ENCODE peak calls at places on chromosomes 5 and 9, in nine cellular contexts. P is AG09309; F is WERI-Rb-1; V is BE2C; K is BJ; T is HFF-Myc; S is upper lobe of right lung; Y is lower lobe of right lung; U is CD8-positive, alpha-beta T cell. H is an unnamed sample.

GRCh38 chr9:86594724-86595123 is 240.5 kb upstream of the TUT7 start:
- DNase-seq in P (no peak), F (no peak), V (no peak), K (no peak), T (no peak), S (no peak), Y (no peak), U (no peak), H (no peak)

GRCh38 chr5:35819026-35819425 is 37.7 kb upstream of the IL7R start:
- DNase-seq in P (no peak), F (no peak), V (no peak), K (no peak), T (no peak), S (no peak), Y (no peak), U (no peak), H (no peak)

GRCh38 chr5:174623018-174623417 is 101.4 kb upstream of the MSX2 start:
- DNase-seq in P (no peak), F (no peak), V (no peak), K (no peak), T (no peak), S (no peak), Y (no peak), U (no peak), H (no peak)

GRCh38 chr9:128253991-128254346 is 21.8 kb downstream of the GOLGA2 start:
- DNase-seq in P (no peak), F (no peak), V (no peak), K (no peak), T (no peak), S (no peak), Y (no peak), U (no peak), H (no peak)

GRCh38 chr5:111935835-111936234 is 178.8 kb upstream of the NREP start:
- DNase-seq in P (no peak), F (no peak), V (no peak), K (no peak), T (no peak), S (no peak), Y (no peak), U (no peak), H (no peak)

GRCh38 chr5:124179788-124180187 is 566.7 kb downstream of the ZNF608 start:
- DNase-seq in P (no peak), F (no peak), V (no peak), K (no peak), T (peak), S (no peak), Y (no peak), U (no peak), H (no peak)

GRCh38 chr5:112594060-112594850 is 143.4 kb upstream of the APC start:
- DNase-seq in P (no peak), F (no peak), V (peak), K (no peak), T (no peak), S (no peak), Y (no peak), U (no peak), H (no peak)

GRCh38 chr9:110270211-110270995 is 14.1 kb upstream of the TXN start:
- DNase-seq in P (no peak), F (no peak), V (no peak), K (no peak), T (no peak), S (no peak), Y (no peak), U (no peak), H (no peak)

GRCh38 chr5:43401827-43402226 is 10.4 kb downstream of the CCL28 start:
- DNase-seq in P (no peak), F (peak), V (no peak), K (no peak), T (no peak), S (no peak), Y (no peak), U (no peak), H (peak)

GRCh38 chr5:139745121-139745799 is 50.3 kb upstream of the PSD2 start:
- DNase-seq in P (peak), F (peak), V (peak), K (peak), T (no peak), S (no peak), Y (no peak), U (no peak), H (peak)

GRCh38 chr9:93089024-93089423 is 7.0 kb upstream of the CARD19 start:
- DNase-seq in P (no peak), F (no peak), V (no peak), K (no peak), T (no peak), S (no peak), Y (no peak), U (no peak), H (no peak)

GRCh38 chr5:45385321-45386058 is 310.7 kb downstream of the HCN1 start:
- DNase-seq in P (no peak), F (no peak), V (peak), K (peak), T (peak), S (no peak), Y (no peak), U (no peak), H (no peak)

GRCh38 chr9:85960688-85961093 is 19.7 kb downstream of the NAA35 start:
- DNase-seq in P (no peak), F (no peak), V (peak), K (no peak), T (no peak), S (no peak), Y (no peak), U (no peak), H (no peak)

GRCh38 chr9:89850633-89851325 is 246.0 kb downstream of the GADD45G start:
- DNase-seq in P (no peak), F (no peak), V (no peak), K (no peak), T (no peak), S (peak), Y (peak), U (no peak), H (no peak)

GRCh38 chr9:107807183-107807582 is 317.6 kb upstream of the KLF4 start:
- DNase-seq in P (no peak), F (no peak), V (no peak), K (no peak), T (no peak), S (no peak), Y (no peak), U (no peak), H (no peak)

GRCh38 chr5:9924614-9925013 is 294.5 kb upstream of the TAS2R1 start:
- DNase-seq in P (peak), F (no peak), V (no peak), K (peak), T (peak), S (no peak), Y (no peak), U (no peak), H (peak)

GRCh38 chr9:35828716-35829083 is at the start of gene FAM221B:
- DNase-seq in P (no peak), F (no peak), V (peak), K (no peak), T (no peak), S (no peak), Y (peak), U (no peak), H (no peak)

GRCh38 chr5:59069438-59070079 is 486.7 kb downstream of the RAB3C start:
- DNase-seq in P (peak), F (no peak), V (peak), K (peak), T (peak), S (no peak), Y (no peak), U (no peak), H (no peak)

GRCh38 chr9:135447126-135447525 is 32.5 kb upstream of the PPP1R26 start:
- DNase-seq in P (no peak), F (no peak), V (no peak), K (no peak), T (no peak), S (no peak), Y (no peak), U (no peak), H (no peak)

GRCh38 chr5:137036630-137037029 is 462.5 kb downstream of the SPOCK1 start:
- DNase-seq in P (no peak), F (peak), V (no peak), K (no peak), T (no peak), S (no peak), Y (no peak), U (no peak), H (no peak)

GRCh38 chr5:86951761-86952160 is 315.9 kb upstream of the RASA1 start:
- DNase-seq in P (no peak), F (no peak), V (no peak), K (no peak), T (no peak), S (no peak), Y (no peak), U (no peak), H (no peak)

GRCh38 chr5:88804444-88804843 is 78.5 kb downstream of the MEF2C start:
- DNase-seq in P (no peak), F (no peak), V (no peak), K (no peak), T (no peak), S (no peak), Y (no peak), U (no peak), H (no peak)

GRCh38 chr5:75052461-75053285 is at the start of gene GCNT4:
- DNase-seq in P (no peak), F (peak), V (peak), K (no peak), T (no peak), S (peak), Y (peak), U (peak), H (peak)

GRCh38 chr5:139389701-139390638 is at the start of gene MZB1:
- DNase-seq in P (no peak), F (no peak), V (no peak), K (no peak), T (no peak), S (no peak), Y (no peak), U (peak), H (peak)

GRCh38 chr9:83062653-83063527 is at the start of gene RASEF:
- DNase-seq in P (no peak), F (peak), V (peak), K (no peak), T (no peak), S (peak), Y (peak), U (no peak), H (no peak)

GRCh38 chr9:96158909-96159575 is 142.9 kb downstream of the HSD17B3 start:
- DNase-seq in P (no peak), F (peak), V (no peak), K (no peak), T (no peak), S (no peak), Y (no peak), U (no peak), H (no peak)

GRCh38 chr5:147452137-147452838 is 57.6 kb downstream of the DPYSL3 start:
- DNase-seq in P (no peak), F (peak), V (peak), K (no peak), T (no peak), S (no peak), Y (no peak), U (no peak), H (no peak)

GRCh38 chr9:89732295-89732951 is 127.6 kb downstream of the GADD45G start:
- DNase-seq in P (no peak), F (no peak), V (no peak), K (no peak), T (no peak), S (no peak), Y (no peak), U (no peak), H (no peak)

GRCh38 chr9:71901695-71902094 is 9.3 kb downstream of the ABHD17B start:
- DNase-seq in P (no peak), F (no peak), V (no peak), K (no peak), T (no peak), S (no peak), Y (no peak), U (no peak), H (no peak)

GRCh38 chr5:94288937-94289336 is 329.5 kb downstream of the KIAA0825 start:
- DNase-seq in P (peak), F (no peak), V (no peak), K (peak), T (no peak), S (no peak), Y (no peak), U (no peak), H (no peak)

GRCh38 chr9:135887021-135887507 is 20.3 kb downstream of the CAMSAP1 start:
- DNase-seq in P (no peak), F (peak), V (peak), K (no peak), T (no peak), S (no peak), Y (peak), U (no peak), H (no peak)

GRCh38 chr5:68415177-68416085 is 199.9 kb downstream of the PIK3R1 start:
- DNase-seq in P (no peak), F (no peak), V (peak), K (no peak), T (no peak), S (no peak), Y (no peak), U (no peak), H (no peak)

GRCh38 chr5:38433160-38433861 is 123.1 kb downstream of the LIFR start:
- DNase-seq in P (peak), F (no peak), V (peak), K (peak), T (peak), S (no peak), Y (no peak), U (no peak), H (no peak)

GRCh38 chr9:107665057-107665456 is 175.5 kb upstream of the KLF4 start:
- DNase-seq in P (no peak), F (no peak), V (no peak), K (no peak), T (no peak), S (no peak), Y (no peak), U (no peak), H (no peak)

GRCh38 chr9:113579270-113580040 is 115.9 kb downstream of the RGS3 start:
- DNase-seq in P (no peak), F (no peak), V (no peak), K (no peak), T (no peak), S (no peak), Y (peak), U (peak), H (peak)

DNA sequence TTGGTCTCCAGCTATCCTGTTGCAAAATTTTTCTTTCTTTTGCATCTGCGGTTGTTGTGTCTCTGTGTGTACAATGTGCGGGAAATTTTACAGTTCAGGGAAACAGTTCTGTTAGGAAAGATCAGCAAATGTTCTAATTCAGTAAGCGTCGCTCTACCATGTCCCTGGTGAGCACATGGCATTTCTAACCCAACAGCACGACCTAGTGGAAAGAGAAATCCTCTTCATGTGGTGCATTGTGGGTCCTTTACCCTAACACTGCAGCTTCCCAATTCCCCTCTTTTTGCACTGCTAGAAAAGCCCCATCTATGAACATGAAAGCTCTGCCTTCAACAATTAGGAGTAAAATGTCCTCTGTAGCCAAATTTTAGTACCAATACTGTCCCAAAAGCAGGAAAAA is 974.2 kb upstream of the CDH9 start:
- DNase-seq in P (no peak), F (no peak), V (no peak), K (no peak), T (no peak), S (no peak), Y (no peak), U (no peak), H (no peak)
- TF ChIP-seq CTCF in P (no peak), F (peak), V (peak), K (no peak), T (no peak), S (no peak), Y (no peak), U (no peak), H (no peak)

GRCh38 chr5:25567881-25568280 is 923.1 kb upstream of the CDH10 start:
- DNase-seq in P (no peak), F (no peak), V (no peak), K (no peak), T (no peak), S (no peak), Y (no peak), U (no peak), H (no peak)
- H3K4me3 ChIP-seq in P (no peak), F (no peak), V (no peak), K (no peak), T (no peak), S (no peak), Y (no peak), U (no peak), H (no peak)

GRCh38 chr9:4740623-4741364 is at the start of gene AK3:
- DNase-seq in P (peak), F (peak), V (peak), K (peak), T (peak), S (peak), Y (peak), U (peak), H (peak)
- TF ChIP-seq CTCF in P (no peak), F (peak), V (no peak), K (peak), T (peak), S (peak), Y (peak), U (no peak), H (peak)

DNA sequence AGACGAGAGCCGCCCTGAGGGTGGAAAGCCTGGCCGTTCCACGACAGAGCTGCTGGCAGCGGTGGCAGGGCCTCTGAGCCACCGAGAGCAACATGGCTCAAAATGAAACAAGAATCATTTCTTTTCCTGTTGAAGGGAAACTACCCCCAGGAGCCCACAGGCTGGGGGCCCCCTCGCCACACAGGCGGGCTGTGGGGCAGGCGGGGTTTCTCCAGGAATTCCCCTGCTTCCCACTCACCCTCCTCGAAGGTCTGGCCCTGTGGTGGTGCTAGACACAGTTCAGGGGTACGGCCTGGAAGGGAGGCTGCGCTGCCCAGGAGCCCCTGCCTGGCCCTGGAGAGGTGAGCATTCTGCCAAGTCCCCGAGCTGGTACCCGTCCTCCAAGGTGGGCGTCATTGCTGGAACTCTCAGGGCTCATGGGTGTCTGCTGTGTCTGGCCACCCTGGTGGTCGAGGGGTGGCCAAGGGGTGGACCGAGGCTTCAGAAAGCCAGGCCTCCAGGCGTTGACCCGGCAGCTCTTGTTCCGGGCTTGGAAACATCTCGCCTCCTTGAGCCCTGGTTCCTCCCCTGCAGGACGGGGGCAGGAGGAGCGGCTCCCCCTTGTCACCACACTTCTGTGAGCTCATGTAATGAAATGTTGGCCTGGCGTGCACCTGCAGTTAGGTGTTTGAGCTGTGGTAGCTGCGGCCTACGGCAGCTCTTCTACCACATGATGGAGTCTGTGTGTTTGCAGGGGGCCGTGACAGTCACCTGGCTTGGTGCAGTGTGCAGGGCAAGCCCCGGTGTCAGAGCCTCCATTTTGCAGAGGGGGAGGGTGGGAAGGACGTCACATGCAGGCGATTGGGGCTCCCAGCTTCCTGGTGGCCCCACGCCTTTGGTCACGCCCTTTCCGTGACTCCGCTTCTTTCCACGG is 65.3 kb downstream of the RXRA start:
- DNase-seq in P (no peak), F (no peak), V (no peak), K (no peak), T (no peak), S (no peak), Y (no peak), U (peak), H (peak)
- H3K4me3 ChIP-seq in P (no peak), F (no peak), V (no peak), K (no peak), T (no peak), S (no peak), Y (peak), U (peak), H (peak)

DNA sequence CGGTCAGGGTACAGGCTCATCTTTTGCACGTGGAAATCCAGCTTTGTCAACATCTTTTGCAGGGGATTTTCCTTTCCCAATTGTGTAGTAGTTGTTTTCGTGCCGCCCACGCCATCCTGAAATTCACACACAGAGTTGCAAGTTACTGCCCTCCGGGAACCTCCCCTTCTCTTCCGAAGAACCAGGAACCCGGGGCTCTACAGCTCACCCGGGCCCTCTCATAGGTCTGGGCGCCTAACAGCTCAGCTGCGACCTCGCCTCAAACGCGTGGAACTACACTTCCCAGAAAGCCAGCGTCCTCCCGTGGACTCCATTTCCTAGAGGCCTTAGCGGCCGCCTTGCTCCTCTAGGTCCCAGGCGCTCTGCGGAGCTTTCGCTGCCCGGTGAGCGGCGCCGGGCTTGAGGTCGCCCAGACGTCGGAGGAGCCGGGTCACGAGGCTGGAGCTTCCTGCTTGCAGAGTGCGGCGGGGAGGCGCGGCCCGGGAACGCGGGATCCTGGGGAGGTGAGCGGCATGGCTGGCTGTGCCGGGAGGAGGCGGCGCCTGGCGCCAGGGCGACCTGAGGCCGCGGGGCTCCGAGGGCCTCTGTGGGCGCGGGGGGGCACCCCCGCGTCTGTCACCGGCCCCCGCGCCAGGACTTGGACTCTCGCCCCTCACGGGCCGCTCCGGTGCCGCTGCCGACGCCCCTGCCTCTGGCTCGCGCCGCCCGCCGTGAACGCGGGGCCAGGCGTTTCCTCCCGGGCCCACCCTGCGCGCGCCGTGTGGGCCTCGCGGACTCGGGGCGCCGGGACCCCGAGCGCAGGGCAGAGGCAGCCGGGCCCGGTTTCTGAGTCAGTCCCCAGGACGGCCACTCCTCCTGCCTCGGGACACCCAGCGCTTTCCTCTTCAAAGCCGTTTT is at the start of gene ZNF354B:
- DNase-seq in P (peak), F (peak), V (peak), K (peak), T (peak), S (peak), Y (peak), U (peak), H (peak)
- TF ChIP-seq CTCF in P (peak), F (no peak), V (peak), K (peak), T (no peak), S (peak), Y (peak), U (no peak), H (no peak)